ENCODE peak calls at places on chromosome 1, in four cellular contexts. M, U, I and H are unnamed samples.

GRCh38 chr1:210081494-210081893 is 143.5 kb downstream of the SYT14 start:
- DNase-seq in M (no peak), U (no peak), I (no peak), H (no peak)

GRCh38 chr1:225201447-225201846 is 226.4 kb downstream of the LBR start:
- DNase-seq in M (no peak), U (peak), I (no peak), H (no peak)

GRCh38 chr1:41371630-41372599 is 10.7 kb downstream of the FOXO6 start:
- DNase-seq in M (no peak), U (peak), I (no peak), H (peak)

GRCh38 chr1:116377564-116378529 is 4.8 kb downstream of the ATP1A1 start:
- DNase-seq in M (peak), U (peak), I (peak), H (peak)

GRCh38 chr1:200738348-200738732 is 353 bp upstream of the CAMSAP2 start:
- DNase-seq in M (no peak), U (no peak), I (no peak), H (no peak)

GRCh38 chr1:208201241-208201640 is 42.9 kb downstream of the PLXNA2 start:
- DNase-seq in M (no peak), U (no peak), I (no peak), H (no peak)

GRCh38 chr1:207844374-207844773 is 66.6 kb downstream of the CD34 start:
- DNase-seq in M (no peak), U (no peak), I (no peak), H (no peak)

GRCh38 chr1:234214129-234214910 is 158.9 kb upstream of the COA6 start:
- DNase-seq in M (no peak), U (peak), I (peak), H (peak)

GRCh38 chr1:77143529-77144121 is 75.6 kb downstream of the PIGK start:
- DNase-seq in M (no peak), U (peak), I (no peak), H (no peak)

GRCh38 chr1:232149302-232150201 is 480.4 kb downstream of the SIPA1L2 start:
- DNase-seq in M (no peak), U (no peak), I (no peak), H (no peak)

GRCh38 chr1:37958690-37959089 is 11.8 kb upstream of the INPP5B start:
- DNase-seq in M (no peak), U (no peak), I (no peak), H (no peak)

GRCh38 chr1:5962265-5963105 is 29.7 kb downstream of the NPHP4 start:
- DNase-seq in M (no peak), U (no peak), I (no peak), H (no peak)

GRCh38 chr1:84996846-84997666 is at the start of gene MCOLN2:
- DNase-seq in M (no peak), U (peak), I (peak), H (no peak)

GRCh38 chr1:212147581-212148033 is 112.1 kb downstream of the DTL start:
- DNase-seq in M (no peak), U (no peak), I (no peak), H (no peak)

GRCh38 chr1:204288061-204288588 is 71.6 kb downstream of the PLEKHA6 start:
- DNase-seq in M (no peak), U (no peak), I (no peak), H (no peak)

GRCh38 chr1:154998201-154998780 is 4.3 kb upstream of the ZBTB7B start:
- DNase-seq in M (no peak), U (no peak), I (peak), H (no peak)

GRCh38 chr1:150720703-150721102 is at the start of gene HORMAD1:
- DNase-seq in M (no peak), U (no peak), I (no peak), H (no peak)

GRCh38 chr1:36450919-36451305 is 661 bp upstream of the OSCP1 start:
- DNase-seq in M (no peak), U (no peak), I (no peak), H (no peak)

GRCh38 chr1:198590454-198590853 is 48.4 kb upstream of the PTPRC start:
- DNase-seq in M (no peak), U (no peak), I (no peak), H (no peak)

GRCh38 chr1:168481586-168481985 is 62.2 kb downstream of the XCL2 start:
- DNase-seq in M (no peak), U (no peak), I (no peak), H (no peak)